ENCODE peak calls at places on chromosomes 13 and 19, in seven cellular contexts. Q is tibial nerve, C is Peyer's patch, E is endodermal cell, V is PC-9, P is breast epithelium, D is astrocyte. T is an unnamed sample.

GRCh38 chr13:65959305-65959704 is 1270.8 kb downstream of the PCDH9 start:
- DNase-seq in V (no peak), E (no peak), C (no peak), Q (no peak), P (no peak), D (peak), T (no peak)

GRCh38 chr13:95295026-95295425 is 6.2 kb downstream of the ABCC4 start:
- DNase-seq in E (no peak), C (no peak), D (no peak), P (no peak), V (no peak), Q (no peak), T (no peak)

GRCh38 chr13:43170497-43170896 is 147.1 kb downstream of the DNAJC15 start:
- DNase-seq in Q (no peak), V (no peak), C (no peak), D (no peak), P (no peak), E (no peak), T (no peak)

GRCh38 chr13:62243146-62243545 is 827.5 kb upstream of the PCDH20 start:
- DNase-seq in E (no peak), D (no peak), P (no peak), C (no peak), Q (no peak), V (no peak), T (no peak)

GRCh38 chr13:71874490-71874889 is 7.5 kb upstream of the DACH1 start:
- DNase-seq in V (no peak), P (no peak), C (no peak), D (no peak), Q (no peak), E (no peak), T (no peak)

GRCh38 chr13:110913911-110914292 is 967 bp downstream of the ANKRD10 start:
- DNase-seq in P (no peak), E (no peak), D (peak), V (no peak), Q (no peak), C (no peak), T (peak)

GRCh38 chr13:34720618-34721017 is 221.5 kb upstream of the NBEA start:
- DNase-seq in V (no peak), C (no peak), Q (no peak), D (no peak), P (no peak), E (no peak), T (no peak)

GRCh38 chr13:100347941-100348340 is 240.6 kb downstream of the GGACT start:
- DNase-seq in V (peak), P (no peak), C (no peak), D (peak), Q (no peak), E (no peak), T (peak)

GRCh38 chr19:11224429-11224828 is 15.0 kb upstream of the ANGPTL8 start:
- DNase-seq in V (no peak), Q (no peak), D (no peak), C (no peak), E (no peak), P (no peak), T (no peak)

GRCh38 chr19:50567882-50568281 is 353 bp downstream of the LRRC4B start:
- DNase-seq in E (no peak), P (no peak), Q (no peak), C (no peak), D (no peak), V (no peak), T (no peak)

GRCh38 chr19:38135150-38135998 is 88.6 kb downstream of the DPF1 start:
- DNase-seq in V (no peak), Q (no peak), P (no peak), C (no peak), D (no peak), E (no peak), T (peak)

GRCh38 chr13:90302113-90302512 is 1045.4 kb upstream of the MIR17HG start:
- DNase-seq in C (no peak), P (no peak), V (no peak), D (peak), E (no peak), Q (no peak), T (no peak)

GRCh38 chr19:1747285-1748114 is 5.8 kb upstream of the ONECUT3 start:
- DNase-seq in C (no peak), E (peak), Q (no peak), D (peak), P (no peak), V (peak), T (peak)

GRCh38 chr13:79869326-79869725 is 388.4 kb downstream of the NDFIP2 start:
- DNase-seq in D (peak), E (no peak), V (peak), P (no peak), Q (no peak), C (no peak), T (no peak)

GRCh38 chr13:101297794-101298193 is 118.5 kb downstream of the NALCN start:
- DNase-seq in E (no peak), Q (no peak), C (no peak), V (no peak), P (no peak), D (no peak), T (no peak)

GRCh38 chr19:16849168-16849567 is 20.0 kb downstream of the SIN3B start:
- DNase-seq in D (no peak), P (no peak), Q (no peak), C (no peak), V (peak), E (no peak), T (peak)
- H3K27ac ChIP-seq in D (peak), P (no peak), Q (no peak), C (no peak), V (peak), E (no peak), T (no peak)

GRCh38 chr19:34633806-34634205 is 43.2 kb downstream of the SCGB2B2 start:
- DNase-seq in C (no peak), P (no peak), E (no peak), V (no peak), Q (no peak), D (no peak), T (no peak)
- TF ChIP-seq CTCF in C (no peak), P (no peak), E (no peak), V (no peak), Q (no peak), D (no peak), T (no peak)

DNA sequence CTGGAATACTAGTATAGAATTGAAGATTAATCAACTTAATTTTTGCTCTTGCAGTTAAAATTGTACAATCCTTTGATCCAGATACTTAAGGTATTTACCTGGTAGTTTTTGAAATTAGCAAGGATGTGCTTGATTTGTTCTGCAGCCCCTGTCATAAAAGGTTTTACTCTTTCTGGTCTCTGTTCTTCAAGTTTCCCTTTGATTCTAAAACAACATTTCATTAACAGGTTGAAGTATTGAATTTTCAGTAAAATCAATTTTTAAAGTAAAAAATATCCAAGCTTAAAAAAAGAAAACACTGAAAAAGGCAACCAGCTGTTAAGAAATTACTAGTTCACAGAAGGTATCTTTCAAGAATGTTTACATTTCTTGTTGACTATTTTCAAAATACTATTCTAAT is 1.6 kb downstream of the TPT1 start:
- DNase-seq in C (no peak), Q (no peak), V (no peak), D (no peak), P (no peak), E (no peak), T (no peak)
- H3K27ac ChIP-seq in C (peak), Q (peak), V (peak), D (no peak), P (peak), E (no peak), T (no peak)

DNA sequence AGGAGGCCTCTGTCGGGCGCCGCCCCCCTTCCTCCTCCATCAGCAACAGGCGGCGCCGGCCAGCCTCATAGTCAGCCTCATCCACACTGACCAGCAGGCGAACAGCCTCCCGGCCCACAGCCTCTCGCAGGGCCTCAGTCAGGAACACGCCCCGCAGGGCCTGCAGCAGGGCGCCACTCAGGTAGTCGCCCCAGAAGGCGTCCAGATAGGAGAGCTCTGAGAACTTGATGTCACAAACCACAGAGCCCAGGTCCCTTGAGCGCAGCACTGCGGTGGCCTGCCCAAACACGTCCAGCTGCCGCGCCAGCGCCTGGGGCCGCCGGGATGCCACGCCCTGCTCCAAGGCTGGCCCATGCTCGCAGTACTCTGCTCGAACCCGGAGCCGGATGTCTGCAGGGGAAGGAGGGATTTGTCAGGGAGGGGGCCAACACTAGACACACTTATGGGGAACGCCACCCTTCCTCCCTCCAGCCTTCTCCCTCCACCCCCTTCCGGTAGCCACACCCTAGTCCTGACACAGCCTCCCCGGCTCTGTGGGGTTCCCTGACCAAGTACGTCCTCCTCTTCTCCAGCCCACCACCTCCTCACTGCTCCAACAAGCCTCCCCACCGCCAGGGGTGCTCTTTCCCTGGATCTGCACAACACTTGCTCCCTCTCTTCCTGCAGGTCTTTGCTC is 17.9 kb downstream of the DEDD2 start:
- DNase-seq in P (no peak), C (peak), Q (no peak), V (no peak), D (no peak), E (peak), T (peak)
- TF ChIP-seq CTCF in P (no peak), C (peak), Q (no peak), V (no peak), D (no peak), E (no peak), T (peak)

GRCh38 chr13:46926856-46927625 is 30.2 kb upstream of the HTR2A start:
- DNase-seq in V (no peak), E (no peak), P (no peak), Q (no peak), C (no peak), D (peak), T (no peak)
- H3K27ac ChIP-seq in V (no peak), E (no peak), P (no peak), Q (no peak), C (no peak), D (no peak), T (no peak)